ENCODE peak calls at places on chromosomes 6 and 20, in eight cellular contexts. K is stomach, I is prostate gland, P is Panc1, T is HepG2, V is HCT116, X is upper lobe of left lung, O is breast epithelium. N is an unnamed sample. For H3K4me1, the result is how much of the 10 kb centered on the place peaks cover.

GRCh38 chr20:1891263-1892121 is 3.7 kb upstream of the SIRPA start:
- DNase-seq in X (no peak), K (no peak), T (no peak), O (no peak), I (no peak), P (no peak), V (no peak), N (peak)

GRCh38 chr6:24644377-24644776 is 1.6 kb downstream of the KIAA0319 start:
- DNase-seq in O (no peak), K (no peak), X (no peak), T (no peak), P (no peak), V (no peak), I (no peak), N (no peak)

GRCh38 chr6:106787327-106788196 is 158.2 kb downstream of the QRSL1 start:
- DNase-seq in K (peak), V (no peak), I (no peak), T (peak), O (no peak), X (no peak), P (no peak), N (no peak)

GRCh38 chr20:57389695-57390603 is 1.2 kb upstream of the RBM38 start:
- DNase-seq in I (no peak), O (no peak), V (no peak), T (no peak), P (no peak), X (no peak), K (no peak), N (peak)

GRCh38 chr6:45959534-45960195 is 56.0 kb downstream of the CLIC5 start:
- DNase-seq in O (no peak), P (no peak), I (no peak), V (no peak), T (no peak), K (no peak), X (peak), N (no peak)

GRCh38 chr6:37204014-37204751 is 34.2 kb downstream of the PIM1 start:
- DNase-seq in O (no peak), T (peak), I (no peak), X (peak), P (no peak), K (peak), V (no peak), N (no peak)

GRCh38 chr6:80642452-80642851 is 536.0 kb downstream of the BCKDHB start:
- DNase-seq in X (no peak), O (no peak), K (no peak), P (no peak), T (no peak), V (no peak), I (no peak), N (no peak)

GRCh38 chr6:145963216-145964068 is 716 bp downstream of the SHPRH start:
- DNase-seq in P (no peak), X (peak), K (peak), V (peak), I (peak), O (peak), T (no peak), N (no peak)

GRCh38 chr6:90403489-90404381 is 107.1 kb upstream of the BACH2 start:
- DNase-seq in P (no peak), O (peak), I (no peak), V (no peak), X (no peak), K (no peak), T (peak), N (no peak)

GRCh38 chr20:50317644-50318043 is 127.0 kb downstream of the CEBPB start:
- DNase-seq in K (no peak), I (no peak), T (no peak), O (peak), X (no peak), V (no peak), P (no peak), N (peak)

GRCh38 chr6:73800997-73801396 is 105.0 kb downstream of the CD109 start:
- DNase-seq in I (no peak), P (no peak), T (no peak), K (no peak), X (no peak), V (no peak), O (no peak), N (no peak)

GRCh38 chr20:41245086-41245707 is 72.3 kb downstream of the ZHX3 start:
- DNase-seq in K (no peak), T (peak), V (no peak), O (no peak), I (no peak), P (no peak), X (no peak), N (no peak)

GRCh38 chr6:121394151-121394550 is 41.3 kb upstream of the GJA1 start:
- DNase-seq in P (no peak), I (no peak), O (no peak), V (no peak), K (no peak), X (no peak), T (no peak), N (no peak)

GRCh38 chr20:45193331-45193730 is 13.5 kb upstream of the SEMG1 start:
- DNase-seq in V (no peak), T (no peak), X (no peak), O (no peak), P (no peak), I (no peak), K (no peak), N (no peak)

GRCh38 chr6:36114798-36115408 is 15.4 kb upstream of the MAPK13 start:
- DNase-seq in P (no peak), V (no peak), O (no peak), K (no peak), X (no peak), I (no peak), T (no peak), N (no peak)

GRCh38 chr6:36116943-36117342 is 13.4 kb upstream of the MAPK13 start:
- DNase-seq in K (no peak), V (no peak), O (no peak), P (no peak), T (no peak), X (no peak), I (no peak), N (no peak)

GRCh38 chr6:36116480-36116879 is 13.8 kb upstream of the MAPK13 start:
- DNase-seq in I (no peak), O (no peak), V (no peak), K (no peak), T (no peak), X (no peak), P (no peak), N (no peak)

GRCh38 chr6:36115412-36115811 is 14.9 kb upstream of the MAPK13 start:
- DNase-seq in I (no peak), O (no peak), V (no peak), K (no peak), T (no peak), X (no peak), P (no peak), N (peak)

GRCh38 chr6:36116066-36116465 is 14.2 kb upstream of the MAPK13 start:
- DNase-seq in P (no peak), T (no peak), V (no peak), X (no peak), O (no peak), I (no peak), K (no peak), N (no peak)
- H3K4me1 ChIP-seq in P (under half), T (under half), V (under half), X (under half), O (under half), I (under half), K (half or more), N (half or more)

DNA sequence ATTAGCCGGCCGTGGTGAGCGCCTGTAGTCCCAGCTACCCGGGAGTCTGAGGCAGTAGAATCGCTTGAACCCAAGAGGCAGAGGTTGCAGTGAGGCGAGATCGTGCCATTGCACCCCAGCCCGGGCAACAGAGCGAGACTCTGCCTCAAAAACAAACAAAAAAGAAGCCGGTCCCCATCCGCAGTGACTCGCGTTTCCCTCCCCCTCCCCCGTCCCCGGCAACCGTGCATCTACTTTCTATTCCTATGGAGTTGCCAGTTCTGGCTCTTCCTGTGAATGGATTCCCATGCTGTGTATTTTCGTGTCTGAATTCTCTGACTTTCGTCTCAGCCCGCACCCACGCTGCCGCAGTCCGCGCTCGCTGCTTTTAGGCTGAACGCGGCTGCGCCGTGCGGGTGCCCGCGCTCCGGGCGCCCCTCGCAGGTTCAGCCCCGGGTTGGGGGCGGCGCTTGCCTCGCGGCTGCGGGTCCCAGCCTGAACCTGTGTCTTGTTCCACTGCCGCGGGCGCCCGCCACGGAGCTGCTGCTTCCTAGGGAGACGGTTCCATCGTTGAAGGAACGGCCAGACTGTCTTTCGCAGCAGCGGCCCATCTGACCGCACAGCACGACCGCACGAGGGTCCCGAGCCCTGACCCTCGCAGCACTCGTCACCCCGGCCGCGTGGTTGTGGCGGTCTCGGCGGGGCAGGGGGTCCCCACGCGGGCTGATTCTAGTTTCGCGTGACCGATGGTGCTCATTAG is 1.1 kb upstream of the MRGBP start:
- DNase-seq in T (peak), K (no peak), X (peak), I (no peak), P (peak), O (no peak), V (no peak), N (peak)
- TF ChIP-seq POLR2AphosphoS5 in T (peak), K (peak), X (no peak), I (no peak), P (peak), O (peak), V (peak), N (peak)

DNA sequence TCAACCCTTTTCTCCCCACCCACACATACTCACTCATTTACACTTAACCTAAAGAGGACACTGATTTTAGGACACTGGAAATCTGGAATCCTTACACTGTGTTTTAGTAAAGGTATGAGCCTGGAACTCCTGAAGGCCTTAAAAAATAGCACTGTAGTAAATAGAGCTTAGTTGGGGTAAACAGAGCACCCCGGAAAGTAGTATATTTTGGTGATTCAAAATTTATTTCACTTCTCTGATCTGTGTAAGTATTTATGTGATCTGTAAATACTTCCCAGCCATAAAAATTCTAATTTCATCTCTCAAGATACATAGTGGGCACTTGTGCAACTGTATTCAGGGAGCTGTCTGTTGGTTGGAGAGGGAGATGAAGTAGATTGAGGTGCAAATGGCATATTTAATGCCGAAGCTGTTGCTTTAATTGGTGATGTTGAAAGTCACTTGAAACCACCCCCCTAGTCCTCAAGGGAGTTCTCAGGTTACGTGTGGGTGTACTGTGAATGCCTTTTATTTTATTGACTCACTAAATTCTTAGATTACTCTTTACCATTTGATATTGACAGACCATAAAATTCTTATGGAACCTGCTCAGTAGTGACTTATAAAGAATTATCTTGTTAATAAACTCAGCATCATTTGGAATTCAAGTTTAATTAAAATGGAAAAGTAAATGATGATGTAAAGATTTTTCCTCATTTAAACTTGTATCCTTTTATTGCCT is 155.0 kb downstream of the SOX4 start:
- DNase-seq in T (no peak), O (no peak), V (no peak), I (no peak), X (no peak), P (no peak), K (no peak), N (no peak)
- H3K4me1 ChIP-seq in T (under half), O (under half), V (under half), I (under half), X (under half), P (half or more), K (under half), N (under half)

GRCh38 chr6:157527471-157527907 is 146.5 kb downstream of the ZDHHC14 start:
- DNase-seq in T (no peak), K (no peak), P (no peak), I (no peak), X (no peak), V (no peak), O (no peak), N (no peak)
- TF ChIP-seq POLR2AphosphoS5 in T (no peak), K (no peak), P (no peak), I (no peak), X (no peak), V (no peak), O (no peak), N (peak)

DNA sequence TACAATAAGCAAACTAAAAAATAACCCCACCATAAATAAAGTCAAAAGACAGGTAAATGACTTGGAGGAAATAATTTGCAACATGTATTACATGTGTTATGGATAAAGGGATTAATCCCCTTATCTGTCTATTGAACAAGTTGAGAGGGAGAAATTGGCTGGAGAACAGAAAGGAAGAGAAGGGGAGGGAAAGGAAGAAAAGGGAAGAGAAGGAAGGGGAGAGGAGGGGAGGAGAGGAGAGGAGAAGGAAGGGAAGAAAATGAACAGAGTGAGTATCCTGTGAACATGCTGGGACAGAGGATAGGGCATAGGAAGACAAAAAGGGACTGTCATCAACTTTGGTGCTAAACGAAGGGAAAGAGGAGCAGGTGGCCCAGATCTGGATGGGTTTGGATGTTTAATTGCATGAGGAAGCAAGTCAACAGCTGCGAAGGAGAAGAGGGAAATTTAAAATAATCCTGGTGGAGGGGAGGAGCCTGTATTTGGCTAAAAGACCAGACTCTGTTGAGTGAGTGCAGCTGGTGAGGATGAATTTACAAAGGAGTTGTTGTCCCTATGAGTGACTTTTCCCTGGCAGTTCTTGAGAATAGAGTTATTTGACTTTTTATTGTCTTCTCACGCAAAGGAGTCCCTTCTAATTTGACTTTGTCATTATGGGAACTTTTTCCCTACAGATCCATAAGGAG is 14.2 kb upstream of the SHLD1 start:
- DNase-seq in P (no peak), V (no peak), O (no peak), K (no peak), T (no peak), I (no peak), X (no peak), N (no peak)
- H3K4me1 ChIP-seq in P (under half), V (under half), O (under half), K (under half), T (under half), I (under half), X (under half), N (under half)

GRCh38 chr6:118326712-118327111 is 221.4 kb upstream of the PLN start:
- DNase-seq in X (no peak), O (no peak), P (no peak), K (no peak), T (no peak), I (no peak), V (no peak), N (no peak)
- TF ChIP-seq POLR2AphosphoS5 in X (no peak), O (no peak), P (no peak), K (no peak), T (no peak), I (no peak), V (no peak), N (no peak)

N was measured in spleen.